ENCODE peak calls at places on chromosomes 4 and X, in six cellular contexts. P is NCI-H460; T is effector memory CD8-positive, alpha-beta T cell; H is bronchial epithelial cell; X is H4; C is foreskin fibroblast. Q is an unnamed sample.
A peak's percentile ranks its signal among the peaks of the same experiment; 100 is the strongest.

GRCh38 chrX:119647552-119648420 is 41.6 kb upstream of the NKRF start:
- DNase-seq in X (no peak), T (peak; percentile 46), P (no peak), C (no peak), H (no peak), Q (no peak)

GRCh38 chr4:173461170-173461569 is 62.3 kb upstream of the SCRG1 start:
- DNase-seq in C (no peak), X (peak; percentile 67), P (no peak), T (no peak), H (no peak), Q (no peak)

GRCh38 chrX:103565752-103566151 is 19.6 kb upstream of the TCEAL4 start:
- DNase-seq in X (no peak), P (no peak), T (no peak), H (peak; percentile 49), C (peak; percentile 63), Q (no peak)

GRCh38 chr4:178316211-178316610 is 874.0 kb upstream of the AGA start:
- DNase-seq in P (no peak), C (no peak), X (no peak), H (no peak), T (no peak), Q (no peak)

GRCh38 chrX:40933132-40934078 is 151.8 kb upstream of the USP9X start:
- DNase-seq in H (no peak), C (peak; percentile 50), P (no peak), T (no peak), X (peak; percentile 52), Q (no peak)

GRCh38 chrX:9278475-9279270 is 186.2 kb upstream of the TBL1X start:
- DNase-seq in T (no peak), C (no peak), P (no peak), X (no peak), H (no peak), Q (no peak)

GRCh38 chr4:155543126-155543765 is 123.4 kb upstream of the GUCY1A1 start:
- DNase-seq in P (no peak), H (peak; percentile 83), C (peak; percentile 71), T (no peak), X (peak; percentile 17), Q (no peak)

GRCh38 chr4:183561905-183562304 is 57.0 kb downstream of the ING2 start:
- DNase-seq in P (no peak), C (no peak), T (no peak), H (no peak), X (no peak), Q (no peak)

GRCh38 chrX:96455078-96455477 is 229.6 kb upstream of the DIAPH2 start:
- DNase-seq in P (no peak), H (no peak), T (no peak), C (no peak), X (no peak), Q (no peak)

GRCh38 chrX:30649859-30650258 is 3.4 kb upstream of the GK start:
- DNase-seq in C (no peak), H (peak; percentile 76), P (peak; percentile 43), X (no peak), T (no peak), Q (no peak)

GRCh38 chr4:139959398-139959797 is 194.6 kb downstream of the MAML3 start:
- DNase-seq in P (no peak), T (no peak), C (no peak), X (no peak), H (no peak), Q (no peak)

GRCh38 chr4:16083217-16084191 is at the start of gene PROM1:
- DNase-seq in T (no peak), X (no peak), P (no peak), C (no peak), H (no peak), Q (no peak)

GRCh38 chr4:176735300-176735699 is 57.4 kb downstream of the VEGFC start:
- DNase-seq in P (no peak), X (no peak), H (peak; percentile 45), T (no peak), C (peak; percentile 59), Q (no peak)

GRCh38 chrX:55326985-55327384 is 62.3 kb upstream of the PAGE3 start:
- DNase-seq in T (no peak), P (no peak), C (no peak), X (no peak), H (no peak), Q (no peak)

GRCh38 chr4:8402640-8403039 is 37.9 kb downstream of the ACOX3 start:
- DNase-seq in X (no peak), T (no peak), C (no peak), H (no peak), P (no peak), Q (peak; percentile 75)

GRCh38 chr4:77151246-77151645 is 5.8 kb upstream of the CCNG2 start:
- DNase-seq in P (no peak), T (no peak), H (peak; percentile 61), X (no peak), C (no peak), Q (no peak)

GRCh38 chr4:127015616-127016015 is 617.1 kb upstream of the INTU start:
- DNase-seq in C (no peak), H (no peak), T (no peak), X (no peak), P (no peak), Q (no peak)

GRCh38 chrX:129900054-129900453 is 5.9 kb upstream of the UTP14A start:
- DNase-seq in X (no peak), P (no peak), C (no peak), T (no peak), H (no peak), Q (no peak)

GRCh38 chrX:73943572-73943899 is 360.4 kb upstream of the ZCCHC13 start:
- DNase-seq in P (no peak), C (no peak), T (no peak), H (peak; percentile 15), X (no peak), Q (no peak)

GRCh38 chr4:168856312-168856711 is 153.7 kb downstream of the CBR4 start:
- DNase-seq in C (peak; percentile 80), T (no peak), X (peak; percentile 85), H (no peak), P (no peak), Q (no peak)

GRCh38 chr4:156169011-156169410 is 215.3 kb upstream of the CTSO start:
- DNase-seq in P (peak; percentile 48), X (peak; percentile 73), T (no peak), H (peak; percentile 86), C (peak; percentile 91), Q (no peak)

GRCh38 chr4:76198411-76199237 is 15.0 kb downstream of the SCARB2 start:
- DNase-seq in H (peak; percentile 61), C (peak; percentile 84), X (peak; percentile 62), P (no peak), T (no peak), Q (peak; percentile 60)

GRCh38 chr4:153488719-153489384 is 22.7 kb downstream of the TMEM131L start:
- DNase-seq in P (no peak), H (no peak), C (no peak), X (no peak), T (no peak), Q (peak; percentile 74)

GRCh38 chr4:83639849-83640493 is 104.1 kb downstream of the GPAT3 start:
- DNase-seq in H (peak; percentile 77), T (peak; percentile 60), P (peak; percentile 73), X (peak; percentile 72), C (peak; percentile 62), Q (no peak)

GRCh38 chr4:173317003-173317402 is 17.2 kb downstream of the HMGB2 start:
- DNase-seq in H (no peak), P (no peak), C (no peak), X (peak; percentile 16), T (no peak), Q (no peak)

GRCh38 chrX:68652327-68652930 is 5.0 kb downstream of the STARD8 start:
- DNase-seq in X (no peak), H (no peak), C (no peak), P (no peak), T (no peak), Q (no peak)